ENCODE peak calls at places on chromosome 1, in ten cellular contexts. G, A, T, S, I, K, E, X, D and L are unnamed samples.

GRCh38 chr1:167805041-167805556 is 83.3 kb downstream of the MPZL1 start:
- DNase-seq in G (no peak), A (no peak), T (no peak), S (no peak), I (no peak), K (no peak), E (no peak), X (no peak), D (no peak), L (no peak)

GRCh38 chr1:27117733-27118439 is 37.0 kb downstream of the SLC9A1 start:
- DNase-seq in G (no peak), A (no peak), T (peak; percentile 27), S (no peak), I (no peak), K (no peak), E (no peak), X (no peak), D (no peak), L (no peak)

GRCh38 chr1:240000634-240001033 is 91.0 kb upstream of the FMN2 start:
- DNase-seq in G (no peak), A (no peak), T (peak; percentile 82), S (no peak), I (no peak), K (no peak), E (no peak), X (no peak), D (no peak), L (no peak)

GRCh38 chr1:247096544-247096943 is 7.6 kb downstream of the ZNF669 start:
- DNase-seq in G (no peak), A (no peak), T (no peak), S (no peak), I (no peak), K (no peak), E (no peak), X (no peak), D (no peak), L (no peak)

GRCh38 chr1:176193023-176193422 is 14.1 kb downstream of the COP1 start:
- DNase-seq in G (no peak), A (no peak), T (no peak), S (no peak), I (no peak), K (no peak), E (no peak), X (no peak), D (no peak), L (no peak)

GRCh38 chr1:48048064-48048463 is 50.9 kb upstream of the TRABD2B start:
- DNase-seq in G (no peak), A (no peak), T (peak; percentile 26), S (no peak), I (no peak), K (no peak), E (no peak), X (no peak), D (peak; percentile 35), L (peak; percentile 34)

GRCh38 chr1:6724517-6725141 is 23.0 kb upstream of the DNAJC11 start:
- DNase-seq in G (no peak), A (no peak), T (peak; percentile 86), S (no peak), I (no peak), K (no peak), E (peak; percentile 21), X (no peak), D (peak; percentile 56), L (no peak)

GRCh38 chr1:99397029-99397428 is 132.7 kb downstream of the PLPPR4 start:
- DNase-seq in G (no peak), A (no peak), T (peak; percentile 2), S (no peak), I (no peak), K (no peak), E (no peak), X (no peak), D (no peak), L (no peak)

GRCh38 chr1:30697977-30698376 is 25.4 kb downstream of the MATN1 start:
- DNase-seq in G (peak; percentile 23), A (no peak), T (peak; percentile 33), S (no peak), I (no peak), K (no peak), E (no peak), X (no peak), D (no peak), L (peak; percentile 34)

GRCh38 chr1:167273027-167273800 is 52.5 kb downstream of the POU2F1 start:
- DNase-seq in G (no peak), A (no peak), T (peak; percentile 8), S (no peak), I (no peak), K (no peak), E (no peak), X (no peak), D (no peak), L (no peak)

GRCh38 chr1:222728746-222729145 is 8.3 kb upstream of the FAM177B start:
- DNase-seq in G (no peak), A (no peak), T (no peak), S (no peak), I (no peak), K (no peak), E (no peak), X (no peak), D (no peak), L (no peak)

GRCh38 chr1:11286735-11287410 is 13.9 kb downstream of the UBIAD1 start:
- DNase-seq in G (no peak), A (no peak), T (peak; percentile 56), S (no peak), I (no peak), K (no peak), E (no peak), X (no peak), D (no peak), L (no peak)

GRCh38 chr1:44170281-44170823 is 28.9 kb upstream of the KLF18 start:
- DNase-seq in G (no peak), A (no peak), T (peak; percentile 29), S (no peak), I (no peak), K (no peak), E (no peak), X (no peak), D (no peak), L (no peak)
- TF ChIP-seq CTCF in G (no peak), A (peak; percentile 33), T (no peak), S (no peak), I (no peak), K (no peak), E (no peak), X (no peak), D (no peak), L (no peak)

DNA sequence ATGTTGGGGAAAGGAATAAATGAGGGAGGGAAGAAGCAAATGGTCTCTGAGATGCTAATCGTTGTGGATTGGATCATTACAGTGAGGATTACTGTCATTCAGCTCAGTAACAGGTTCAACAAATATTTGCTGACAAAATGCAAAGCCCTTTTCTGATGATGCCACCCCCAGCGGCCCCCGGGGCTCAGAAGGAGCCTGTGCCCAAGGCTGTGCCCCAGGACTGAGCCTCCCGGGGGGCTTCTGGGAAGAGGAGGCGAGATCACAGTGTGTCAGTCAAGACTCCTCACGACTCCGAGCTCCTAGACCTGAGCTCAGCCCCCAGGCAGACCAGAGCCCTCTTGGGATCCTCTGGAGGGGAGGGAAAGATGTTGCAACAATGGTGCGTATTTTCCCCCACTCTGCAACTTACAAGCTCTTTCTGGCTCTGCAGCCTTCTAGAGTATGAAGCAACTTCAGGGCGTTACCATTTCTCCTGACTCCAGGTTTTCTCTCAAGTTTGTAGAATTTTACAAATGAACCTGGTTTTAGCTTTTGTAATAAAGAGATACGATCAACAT is 20.8 kb downstream of the EPHA8 start:
- DNase-seq in G (no peak), A (no peak), T (no peak), S (no peak), I (no peak), K (no peak), E (no peak), X (no peak), D (peak; percentile 26), L (no peak)
- H3K27me3 ChIP-seq in G (no peaks in the 10 kb centered on the region), A (no peaks in the 10 kb centered on the region), T (peaks cover 69% of the 10 kb centered on the region), S (no peaks in the 10 kb centered on the region), I (peaks cover 9% of the 10 kb centered on the region), K (peaks cover 8% of the 10 kb centered on the region), E (peaks cover 19% of the 10 kb centered on the region), X (no peaks in the 10 kb centered on the region), D (peaks cover 4% of the 10 kb centered on the region), L (peaks cover 56% of the 10 kb centered on the region)

GRCh38 chr1:234953655-234954420 is 174.8 kb downstream of the TOMM20 start:
- DNase-seq in G (no peak), A (no peak), T (no peak), S (no peak), I (no peak), K (no peak), E (no peak), X (no peak), D (no peak), L (no peak)
- H3K4me1 ChIP-seq in G (no peaks in the 10 kb centered on the region), A (peaks cover 22% of the 10 kb centered on the region), T (peaks cover 20% of the 10 kb centered on the region), S (peaks cover 49% of the 10 kb centered on the region), I (peaks cover 38% of the 10 kb centered on the region), K (peaks cover 44% of the 10 kb centered on the region), E (peaks cover 18% of the 10 kb centered on the region), X (peaks cover 17% of the 10 kb centered on the region), D (peaks cover 44% of the 10 kb centered on the region), L (peaks cover 37% of the 10 kb centered on the region)

GRCh38 chr1:46017876-46018503 is 114.4 kb downstream of the PIK3R3 start:
- DNase-seq in G (no peak), A (no peak), T (no peak), S (no peak), I (no peak), K (no peak), E (no peak), X (no peak), D (no peak), L (no peak)

GRCh38 chr1:46019348-46019747 is 113.1 kb downstream of the PIK3R3 start:
- DNase-seq in G (no peak), A (no peak), T (no peak), S (no peak), I (no peak), K (no peak), E (no peak), X (no peak), D (no peak), L (no peak)

GRCh38 chr1:46026531-46026930 is 105.9 kb downstream of the PIK3R3 start:
- DNase-seq in G (no peak), A (no peak), T (no peak), S (no peak), I (no peak), K (no peak), E (no peak), X (no peak), D (no peak), L (no peak)

GRCh38 chr1:46020005-46020404 is 112.4 kb downstream of the PIK3R3 start:
- DNase-seq in G (no peak), A (no peak), T (no peak), S (no peak), I (no peak), K (no peak), E (no peak), X (no peak), D (no peak), L (no peak)

DNA sequence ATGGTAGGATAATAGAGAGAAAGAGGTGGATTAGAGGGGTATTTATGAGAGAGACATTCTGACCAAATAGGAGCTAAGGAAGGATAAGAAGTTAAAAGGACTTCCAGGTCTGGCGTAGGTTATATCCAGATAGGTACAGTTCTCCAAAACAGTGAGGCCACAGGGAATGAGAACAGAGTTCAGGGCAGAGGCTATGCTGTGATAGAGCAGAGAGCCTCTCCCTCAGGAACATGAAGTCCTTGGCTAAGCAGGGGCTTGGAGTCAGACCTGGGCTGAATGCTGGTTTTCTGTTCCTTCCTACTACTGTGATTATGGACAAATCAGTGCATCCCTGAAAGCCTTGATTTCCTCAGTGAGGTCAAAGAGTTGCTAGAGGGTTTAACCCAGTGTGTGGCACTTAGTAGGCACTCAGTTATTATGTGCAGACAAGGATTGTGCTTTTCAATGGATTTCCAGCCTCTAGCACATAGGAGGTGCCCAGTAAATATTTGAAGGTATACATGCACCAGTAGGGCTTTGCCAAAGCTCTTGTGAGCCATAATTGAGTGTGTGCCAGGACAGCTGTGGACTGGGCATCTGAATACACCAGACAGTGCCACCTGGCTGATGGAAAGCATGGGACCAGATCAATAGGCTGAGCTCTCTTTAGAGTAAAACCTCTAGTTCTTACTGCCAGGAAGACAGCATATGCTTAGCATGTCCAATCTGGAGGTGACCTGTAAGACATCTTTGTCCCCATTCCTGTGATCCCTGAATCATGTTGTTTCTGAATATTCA is 111.2 kb downstream of the PIK3R3 start:
- DNase-seq in G (no peak), A (no peak), T (no peak), S (no peak), I (no peak), K (no peak), E (no peak), X (no peak), D (no peak), L (no peak)
- TF ChIP-seq CTCF in G (no peak), A (no peak), T (no peak), S (no peak), I (peak; percentile 30), K (no peak), E (no peak), X (no peak), D (no peak), L (no peak)